ENCODE peak calls at places on chromosomes 11 and 22, in six cellular contexts. One of them, this sample, is unnamed.

GRCh38 chr11:130180491-130180890 is 20.9 kb downstream of the ST14 start:
- DNase-seq in H54: no peak
- DNase-seq in spleen: no peak
- DNase-seq in right lobe of liver: no peak
- DNase-seq in GM12878: no peak
- DNase-seq in Peyer's patch: no peak
- DNase-seq in this sample: no peak

GRCh38 chr22:40176921-40177737 is 596 bp upstream of the TNRC6B start:
- DNase-seq in GM12878: peak
- DNase-seq in right lobe of liver: peak
- DNase-seq in Peyer's patch: peak
- DNase-seq in H54: peak
- DNase-seq in spleen: peak
- DNase-seq in this sample: no peak

GRCh38 chr11:67405196-67405567 is 1.3 kb downstream of the TBC1D10C start:
- DNase-seq in H54: no peak
- DNase-seq in right lobe of liver: peak
- DNase-seq in Peyer's patch: no peak
- DNase-seq in spleen: peak
- DNase-seq in GM12878: no peak
- DNase-seq in this sample: no peak

GRCh38 chr11:132123449-132123848 is 753.0 kb downstream of the NTM start:
- DNase-seq in H54: no peak
- DNase-seq in GM12878: no peak
- DNase-seq in right lobe of liver: no peak
- DNase-seq in spleen: no peak
- DNase-seq in Peyer's patch: no peak
- DNase-seq in this sample: no peak

GRCh38 chr11:20156280-20156875 is 3.9 kb downstream of the DBX1 start:
- DNase-seq in right lobe of liver: no peak
- DNase-seq in spleen: peak
- DNase-seq in Peyer's patch: peak
- DNase-seq in H54: no peak
- DNase-seq in GM12878: no peak
- DNase-seq in this sample: no peak

GRCh38 chr22:37545703-37546435 is 14.4 kb upstream of the CDC42EP1 start:
- DNase-seq in H54: peak
- DNase-seq in Peyer's patch: peak
- DNase-seq in right lobe of liver: peak
- DNase-seq in spleen: peak
- DNase-seq in GM12878: no peak
- DNase-seq in this sample: peak

GRCh38 chr11:67289651-67290479 is 762 bp downstream of the ANKRD13D start:
- DNase-seq in GM12878: no peak
- DNase-seq in right lobe of liver: no peak
- DNase-seq in spleen: peak
- DNase-seq in H54: peak
- DNase-seq in Peyer's patch: no peak
- DNase-seq in this sample: peak

GRCh38 chr22:24730864-24731263 is 43.7 kb downstream of the PIWIL3 start:
- DNase-seq in Peyer's patch: no peak
- DNase-seq in spleen: no peak
- DNase-seq in GM12878: no peak
- DNase-seq in H54: no peak
- DNase-seq in right lobe of liver: no peak
- DNase-seq in this sample: no peak

GRCh38 chr11:67389477-67389876 is 2.3 kb upstream of the RAD9A start:
- DNase-seq in spleen: peak
- DNase-seq in right lobe of liver: no peak
- DNase-seq in GM12878: no peak
- DNase-seq in H54: no peak
- DNase-seq in Peyer's patch: peak
- DNase-seq in this sample: no peak

GRCh38 chr22:27859336-27859735 is 57.8 kb upstream of the MN1 start:
- DNase-seq in Peyer's patch: no peak
- DNase-seq in right lobe of liver: no peak
- DNase-seq in spleen: no peak
- DNase-seq in GM12878: no peak
- DNase-seq in H54: no peak
- DNase-seq in this sample: no peak

GRCh38 chr11:14873632-14874031 is 18.4 kb downstream of the CYP2R1 start:
- DNase-seq in GM12878: no peak
- DNase-seq in right lobe of liver: no peak
- DNase-seq in spleen: no peak
- DNase-seq in H54: no peak
- DNase-seq in Peyer's patch: no peak
- DNase-seq in this sample: no peak

GRCh38 chr11:32785262-32785661 is 9.2 kb downstream of the CCDC73 start:
- DNase-seq in right lobe of liver: no peak
- DNase-seq in H54: no peak
- DNase-seq in spleen: no peak
- DNase-seq in Peyer's patch: no peak
- DNase-seq in GM12878: no peak
- DNase-seq in this sample: no peak

GRCh38 chr22:17486719-17487118 is 76.6 kb upstream of the SLC25A18 start:
- DNase-seq in right lobe of liver: no peak
- DNase-seq in spleen: no peak
- DNase-seq in H54: no peak
- DNase-seq in Peyer's patch: no peak
- DNase-seq in GM12878: no peak
- DNase-seq in this sample: no peak

GRCh38 chr22:50262460-50262911 is 1.0 kb upstream of the MAPK12 start:
- DNase-seq in right lobe of liver: no peak
- DNase-seq in spleen: no peak
- DNase-seq in Peyer's patch: no peak
- DNase-seq in H54: peak
- DNase-seq in GM12878: no peak
- DNase-seq in this sample: no peak
- TF ChIP-seq POLR2A in right lobe of liver: no peak
- TF ChIP-seq POLR2A in spleen: no peak
- TF ChIP-seq POLR2A in Peyer's patch: no peak
- TF ChIP-seq POLR2A in H54: no peak
- TF ChIP-seq POLR2A in GM12878: no peak
- TF ChIP-seq POLR2A in this sample: no peak

GRCh38 chr11:65860278-65861164 is at the start of gene MUS81:
- DNase-seq in Peyer's patch: peak
- DNase-seq in right lobe of liver: peak
- DNase-seq in GM12878: peak
- DNase-seq in spleen: peak
- DNase-seq in H54: peak
- DNase-seq in this sample: peak
- TF ChIP-seq POLR2A in Peyer's patch: peak
- TF ChIP-seq POLR2A in right lobe of liver: peak
- TF ChIP-seq POLR2A in GM12878: peak
- TF ChIP-seq POLR2A in spleen: peak
- TF ChIP-seq POLR2A in H54: peak
- TF ChIP-seq POLR2A in this sample: peak

DNA sequence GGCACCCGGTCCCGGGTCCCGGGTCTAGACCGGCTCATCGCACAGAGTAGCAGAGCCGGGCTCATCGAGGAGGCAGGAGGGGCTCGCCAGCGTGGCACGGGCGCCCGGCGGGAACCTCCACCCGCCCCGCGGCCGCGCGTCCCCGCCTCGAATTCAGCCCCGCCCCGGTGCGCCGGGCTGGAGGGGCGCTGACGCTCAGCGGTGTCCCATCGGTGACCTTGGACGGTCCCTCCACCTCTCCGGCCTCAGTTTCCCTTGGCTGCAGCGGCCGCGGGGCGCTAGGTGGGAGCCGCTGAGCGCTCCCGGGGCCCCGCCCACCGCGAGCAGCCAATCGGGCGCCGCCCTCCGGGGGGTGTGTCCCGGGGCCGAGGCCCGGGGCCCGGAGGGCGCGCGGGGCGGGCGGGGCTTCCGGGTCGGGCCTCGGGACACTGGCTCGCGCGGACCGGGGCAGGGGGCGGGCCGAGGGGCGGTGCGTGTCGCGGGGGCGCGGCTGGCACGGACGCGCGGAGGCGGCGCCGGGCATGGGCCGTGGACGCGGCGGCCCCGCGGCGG is at the start of gene PPARA:
- DNase-seq in Peyer's patch: peak
- DNase-seq in right lobe of liver: peak
- DNase-seq in GM12878: no peak
- DNase-seq in spleen: peak
- DNase-seq in H54: peak
- DNase-seq in this sample: peak
- TF ChIP-seq POLR2A in Peyer's patch: peak
- TF ChIP-seq POLR2A in right lobe of liver: peak
- TF ChIP-seq POLR2A in GM12878: no peak
- TF ChIP-seq POLR2A in spleen: no peak
- TF ChIP-seq POLR2A in H54: no peak
- TF ChIP-seq POLR2A in this sample: peak

DNA sequence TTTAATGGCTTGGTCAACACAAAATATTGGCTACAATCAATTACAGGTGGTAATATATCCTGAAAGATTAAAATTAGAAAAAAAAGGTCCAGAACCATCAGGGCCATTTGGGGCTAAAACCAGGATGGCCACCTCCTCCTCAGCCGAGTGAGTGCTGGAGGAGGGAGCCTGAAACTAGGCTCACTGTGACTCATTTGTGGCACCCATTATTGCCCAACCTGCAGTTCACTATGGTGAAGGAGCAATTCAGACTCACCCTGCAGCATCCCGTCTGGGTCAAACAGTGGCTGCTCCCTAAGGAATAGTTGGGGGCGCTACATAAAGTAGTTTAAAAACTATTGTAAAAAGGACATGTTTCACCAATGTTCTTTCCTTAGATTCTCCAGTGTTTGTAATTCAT is 60.7 kb downstream of the GLYATL1 start:
- DNase-seq in H54: no peak
- DNase-seq in GM12878: no peak
- DNase-seq in right lobe of liver: no peak
- DNase-seq in Peyer's patch: no peak
- DNase-seq in spleen: no peak
- DNase-seq in this sample: no peak
- TF ChIP-seq POLR2A in H54: no peak
- TF ChIP-seq POLR2A in GM12878: no peak
- TF ChIP-seq POLR2A in right lobe of liver: no peak
- TF ChIP-seq POLR2A in Peyer's patch: no peak
- TF ChIP-seq POLR2A in spleen: no peak
- TF ChIP-seq POLR2A in this sample: no peak

GRCh38 chr22:43477151-43477725 is 65.4 kb downstream of the MPPED1 start:
- DNase-seq in spleen: peak
- DNase-seq in H54: no peak
- DNase-seq in GM12878: no peak
- DNase-seq in right lobe of liver: no peak
- DNase-seq in Peyer's patch: no peak
- DNase-seq in this sample: no peak

GRCh38 chr22:43478621-43479285 is 66.9 kb downstream of the MPPED1 start:
- DNase-seq in right lobe of liver: no peak
- DNase-seq in H54: no peak
- DNase-seq in spleen: peak
- DNase-seq in GM12878: no peak
- DNase-seq in Peyer's patch: no peak
- DNase-seq in this sample: no peak

GRCh38 chr22:43479962-43480361 is 68.1 kb downstream of the MPPED1 start:
- DNase-seq in GM12878: no peak
- DNase-seq in H54: no peak
- DNase-seq in right lobe of liver: no peak
- DNase-seq in spleen: no peak
- DNase-seq in Peyer's patch: peak
- DNase-seq in this sample: no peak

GRCh38 chr22:43477966-43478365 is 66.2 kb downstream of the MPPED1 start:
- DNase-seq in spleen: peak
- DNase-seq in Peyer's patch: no peak
- DNase-seq in GM12878: no peak
- DNase-seq in right lobe of liver: no peak
- DNase-seq in H54: no peak
- DNase-seq in this sample: no peak

DNA sequence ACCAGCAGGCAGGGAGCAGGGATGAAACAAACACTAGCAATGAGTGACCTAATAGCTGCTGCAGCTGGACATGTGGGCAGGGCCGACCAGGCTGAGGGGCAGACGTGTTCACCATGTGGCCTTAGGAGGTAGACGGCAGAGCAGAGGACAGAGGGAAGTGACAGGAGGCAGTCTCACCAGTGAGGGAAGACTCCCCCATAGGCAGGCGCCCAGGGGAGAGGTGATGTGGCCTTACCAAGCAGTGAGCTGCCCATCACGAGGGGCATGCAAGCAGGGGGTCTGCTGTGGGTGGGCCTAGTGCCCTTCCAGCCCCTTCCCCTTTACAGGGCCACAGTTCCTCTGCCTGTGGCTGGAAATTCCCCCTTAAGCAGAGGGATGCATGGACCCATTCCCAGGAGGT is 67.5 kb downstream of the MPPED1 start:
- DNase-seq in H54: no peak
- DNase-seq in GM12878: no peak
- DNase-seq in Peyer's patch: no peak
- DNase-seq in right lobe of liver: no peak
- DNase-seq in spleen: peak
- DNase-seq in this sample: no peak
- TF ChIP-seq POLR2A in H54: no peak
- TF ChIP-seq POLR2A in GM12878: no peak
- TF ChIP-seq POLR2A in Peyer's patch: no peak
- TF ChIP-seq POLR2A in right lobe of liver: no peak
- TF ChIP-seq POLR2A in spleen: no peak
- TF ChIP-seq POLR2A in this sample: no peak

DNA sequence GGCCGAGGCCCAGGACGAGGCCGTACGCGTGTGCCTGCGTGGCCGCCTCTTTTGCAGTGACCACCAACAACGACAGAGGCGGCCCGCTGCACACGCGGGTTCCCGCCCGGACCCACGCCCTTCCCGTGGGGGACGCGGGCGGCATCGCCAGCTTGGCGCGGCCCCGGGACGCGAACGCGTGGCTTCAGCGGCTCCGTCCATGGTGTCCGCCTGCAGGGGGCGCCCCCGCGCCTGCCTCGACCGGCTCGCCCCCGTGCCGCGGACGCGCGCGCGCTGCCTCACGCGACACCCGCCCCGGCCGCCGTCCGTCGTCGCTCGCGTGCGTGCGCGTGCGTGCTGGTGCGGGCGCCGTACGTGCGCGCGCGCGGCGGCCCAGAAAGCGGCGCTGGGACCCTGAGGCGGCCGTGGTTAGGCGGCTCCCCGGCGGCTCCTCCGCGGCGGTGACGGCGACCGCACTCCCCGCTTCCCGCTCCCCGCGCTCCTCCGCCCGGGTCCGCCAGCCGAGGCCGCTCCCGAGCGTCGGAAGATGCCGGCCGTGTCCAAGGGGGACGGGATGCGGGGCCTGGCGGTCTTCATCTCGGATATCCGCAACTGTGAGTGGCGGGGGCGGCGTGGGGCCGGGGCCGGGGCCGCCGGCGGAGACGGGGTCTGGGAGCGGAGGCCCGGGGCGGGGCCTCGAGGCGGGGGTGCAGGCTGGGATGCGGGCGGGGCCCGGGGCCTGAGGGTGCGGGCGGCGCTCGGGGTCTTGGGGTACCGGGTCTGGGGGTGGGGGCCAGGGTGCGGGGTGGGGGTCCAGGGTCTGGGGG is at the start of gene AP2A2:
- DNase-seq in H54: peak
- DNase-seq in GM12878: no peak
- DNase-seq in Peyer's patch: peak
- DNase-seq in right lobe of liver: peak
- DNase-seq in spleen: peak
- DNase-seq in this sample: peak
- TF ChIP-seq POLR2A in H54: peak
- TF ChIP-seq POLR2A in GM12878: peak
- TF ChIP-seq POLR2A in Peyer's patch: peak
- TF ChIP-seq POLR2A in right lobe of liver: peak
- TF ChIP-seq POLR2A in spleen: no peak
- TF ChIP-seq POLR2A in this sample: peak

GRCh38 chr11:73271936-73272679 is at the start of gene P2RY6:
- DNase-seq in Peyer's patch: no peak
- DNase-seq in H54: peak
- DNase-seq in GM12878: no peak
- DNase-seq in spleen: no peak
- DNase-seq in right lobe of liver: peak
- DNase-seq in this sample: peak
- TF ChIP-seq POLR2A in Peyer's patch: no peak
- TF ChIP-seq POLR2A in H54: peak
- TF ChIP-seq POLR2A in GM12878: no peak
- TF ChIP-seq POLR2A in spleen: no peak
- TF ChIP-seq POLR2A in right lobe of liver: no peak
- TF ChIP-seq POLR2A in this sample: no peak

GRCh38 chr11:12216100-12216499 is 105.7 kb downstream of the MICAL2 start:
- DNase-seq in GM12878: no peak
- DNase-seq in Peyer's patch: no peak
- DNase-seq in H54: no peak
- DNase-seq in right lobe of liver: no peak
- DNase-seq in spleen: peak
- DNase-seq in this sample: no peak
- TF ChIP-seq POLR2A in GM12878: no peak
- TF ChIP-seq POLR2A in Peyer's patch: no peak
- TF ChIP-seq POLR2A in H54: no peak
- TF ChIP-seq POLR2A in right lobe of liver: no peak
- TF ChIP-seq POLR2A in spleen: no peak
- TF ChIP-seq POLR2A in this sample: no peak

This sample was measured in heart left ventricle.